ENCODE peak calls at places on chromosomes 13 and 19, in ten cellular contexts. One of them, this sample, is unnamed.

GRCh38 chr13:80337011-80337688 is 3.8 kb downstream of the SPRY2 start:
- DNase-seq in heart right ventricle: no peak
- DNase-seq in body of pancreas: no peak
- DNase-seq in breast epithelium: no peak
- DNase-seq in mesenchymal stem cell: no peak
- DNase-seq in ascending aorta: no peak
- DNase-seq in brain microvascular endothelial cell: no peak
- DNase-seq in transverse colon: peak; percentile 21
- DNase-seq in astrocyte: no peak
- DNase-seq in GM23248: peak; percentile 30
- DNase-seq in this sample: no peak

GRCh38 chr19:2603320-2603719 is 99.2 kb downstream of the GNG7 start:
- DNase-seq in heart right ventricle: peak; percentile 70
- DNase-seq in body of pancreas: no peak
- DNase-seq in breast epithelium: no peak
- DNase-seq in mesenchymal stem cell: no peak
- DNase-seq in ascending aorta: no peak
- DNase-seq in brain microvascular endothelial cell: peak; percentile 34
- DNase-seq in transverse colon: no peak
- DNase-seq in astrocyte: peak; percentile 79
- DNase-seq in GM23248: peak; percentile 75
- DNase-seq in this sample: peak; percentile 43

GRCh38 chr13:27280009-27280646 is 9.5 kb downstream of the RASL11A start:
- DNase-seq in heart right ventricle: no peak
- DNase-seq in body of pancreas: no peak
- DNase-seq in breast epithelium: no peak
- DNase-seq in mesenchymal stem cell: no peak
- DNase-seq in ascending aorta: no peak
- DNase-seq in brain microvascular endothelial cell: no peak
- DNase-seq in transverse colon: no peak
- DNase-seq in astrocyte: no peak
- DNase-seq in GM23248: no peak
- DNase-seq in this sample: no peak

GRCh38 chr19:53102701-53103140 is 501 bp downstream of the ZNF160 start:
- DNase-seq in heart right ventricle: peak; percentile 50
- DNase-seq in body of pancreas: peak; percentile 18
- DNase-seq in breast epithelium: no peak
- DNase-seq in mesenchymal stem cell: peak; percentile 55
- DNase-seq in ascending aorta: no peak
- DNase-seq in brain microvascular endothelial cell: peak; percentile 28
- DNase-seq in transverse colon: peak; percentile 19
- DNase-seq in astrocyte: peak; percentile 10
- DNase-seq in GM23248: peak; percentile 78
- DNase-seq in this sample: peak; percentile 66

GRCh38 chr19:43148233-43148632 is 38.1 kb downstream of the PSG5 start:
- DNase-seq in heart right ventricle: no peak
- DNase-seq in body of pancreas: no peak
- DNase-seq in breast epithelium: peak; percentile 25
- DNase-seq in mesenchymal stem cell: no peak
- DNase-seq in ascending aorta: no peak
- DNase-seq in brain microvascular endothelial cell: peak; percentile 61
- DNase-seq in transverse colon: no peak
- DNase-seq in astrocyte: peak; percentile 71
- DNase-seq in GM23248: peak; percentile 83
- DNase-seq in this sample: no peak

GRCh38 chr19:44002212-44002565 is 568 bp upstream of the ZNF230 start:
- DNase-seq in heart right ventricle: no peak
- DNase-seq in body of pancreas: no peak
- DNase-seq in breast epithelium: no peak
- DNase-seq in mesenchymal stem cell: no peak
- DNase-seq in ascending aorta: no peak
- DNase-seq in brain microvascular endothelial cell: no peak
- DNase-seq in transverse colon: no peak
- DNase-seq in astrocyte: peak; percentile 11
- DNase-seq in GM23248: peak; percentile 34
- DNase-seq in this sample: no peak

GRCh38 chr19:13055213-13056051 is 47.2 kb downstream of the LYL1 start:
- DNase-seq in heart right ventricle: peak; percentile 80
- DNase-seq in body of pancreas: peak; percentile 74
- DNase-seq in breast epithelium: peak; percentile 78
- DNase-seq in mesenchymal stem cell: peak; percentile 77
- DNase-seq in ascending aorta: peak; percentile 50
- DNase-seq in brain microvascular endothelial cell: peak; percentile 70
- DNase-seq in transverse colon: peak; percentile 54
- DNase-seq in astrocyte: peak; percentile 92
- DNase-seq in GM23248: peak; percentile 93
- DNase-seq in this sample: no peak

GRCh38 chr19:9205506-9206113 is 13.8 kb downstream of the OR7D4 start:
- DNase-seq in heart right ventricle: peak; percentile 67
- DNase-seq in body of pancreas: peak; percentile 72
- DNase-seq in breast epithelium: peak; percentile 54
- DNase-seq in mesenchymal stem cell: peak; percentile 49
- DNase-seq in ascending aorta: peak; percentile 16
- DNase-seq in brain microvascular endothelial cell: peak; percentile 55
- DNase-seq in transverse colon: peak; percentile 72
- DNase-seq in astrocyte: peak; percentile 21
- DNase-seq in GM23248: peak; percentile 75
- DNase-seq in this sample: peak; percentile 68

DNA sequence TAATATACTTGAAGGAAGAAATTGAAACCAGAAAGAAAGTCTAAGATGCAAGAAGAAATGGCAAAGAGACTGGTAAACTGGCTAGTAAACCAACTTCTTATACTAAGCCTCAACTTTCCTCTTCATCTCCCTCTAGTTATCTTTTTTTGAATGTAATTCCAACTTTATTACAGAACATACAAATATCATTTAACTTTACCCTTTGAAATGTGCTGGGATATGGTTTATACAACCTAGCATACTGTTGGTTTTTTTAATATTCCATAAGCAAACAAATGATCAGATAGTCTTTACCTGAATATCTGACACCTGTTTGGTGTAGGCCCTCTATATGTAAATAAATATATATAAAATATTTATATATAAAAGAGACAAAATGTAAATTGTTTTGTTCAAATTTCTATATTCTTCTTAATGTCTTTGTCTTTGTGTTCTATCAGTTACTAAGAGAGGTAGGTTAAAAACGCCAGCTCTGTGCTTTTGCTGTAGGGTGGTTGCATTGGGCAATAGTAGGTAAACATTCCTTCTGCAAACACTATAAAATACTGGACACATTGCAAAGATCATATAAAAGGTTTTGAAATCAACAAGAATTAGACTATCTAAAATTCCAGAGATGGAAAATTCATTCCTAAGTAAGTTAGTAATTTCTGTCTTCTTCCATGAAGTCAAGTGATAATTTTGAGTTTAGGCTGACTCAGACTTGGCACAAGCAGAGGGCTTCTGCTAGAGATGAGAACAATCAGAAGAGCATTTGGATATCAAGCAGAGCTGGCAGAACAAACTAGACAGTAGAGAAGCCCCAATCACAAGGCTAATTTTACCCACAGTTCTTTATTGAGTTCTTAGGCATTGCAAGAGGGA is 383.3 kb downstream of the RFC3 start:
- DNase-seq in heart right ventricle: no peak
- DNase-seq in body of pancreas: no peak
- DNase-seq in breast epithelium: no peak
- DNase-seq in mesenchymal stem cell: no peak
- DNase-seq in ascending aorta: no peak
- DNase-seq in brain microvascular endothelial cell: peak; percentile 53
- DNase-seq in transverse colon: no peak
- DNase-seq in astrocyte: peak; percentile 81
- DNase-seq in GM23248: peak; percentile 72
- DNase-seq in this sample: no peak
- H3K4me3 ChIP-seq in heart right ventricle: no peak overlapping the region
- H3K4me3 ChIP-seq in body of pancreas: no peak overlapping the region
- H3K4me3 ChIP-seq in breast epithelium: no peak overlapping the region
- H3K4me3 ChIP-seq in mesenchymal stem cell: no peak overlapping the region
- H3K4me3 ChIP-seq in ascending aorta: no peak overlapping the region
- H3K4me3 ChIP-seq in brain microvascular endothelial cell: no peak overlapping the region
- H3K4me3 ChIP-seq in transverse colon: no peak overlapping the region
- H3K4me3 ChIP-seq in astrocyte: no peak overlapping the region
- H3K4me3 ChIP-seq in GM23248: no peak overlapping the region
- H3K4me3 ChIP-seq in this sample: no peak overlapping the region

GRCh38 chr19:29811125-29812079 is at the start of gene CCNE1:
- DNase-seq in heart right ventricle: peak; percentile 97
- DNase-seq in body of pancreas: peak; percentile 94
- DNase-seq in breast epithelium: peak; percentile 83
- DNase-seq in mesenchymal stem cell: peak; percentile 85
- DNase-seq in ascending aorta: peak; percentile 55
- DNase-seq in brain microvascular endothelial cell: peak; percentile 74
- DNase-seq in transverse colon: peak; percentile 97
- DNase-seq in astrocyte: peak; percentile 46
- DNase-seq in GM23248: peak; percentile 92
- DNase-seq in this sample: peak; percentile 94

GRCh38 chr19:29812881-29813275 is 1.1 kb downstream of the CCNE1 start:
- DNase-seq in heart right ventricle: no peak
- DNase-seq in body of pancreas: no peak
- DNase-seq in breast epithelium: no peak
- DNase-seq in mesenchymal stem cell: no peak
- DNase-seq in ascending aorta: no peak
- DNase-seq in brain microvascular endothelial cell: no peak
- DNase-seq in transverse colon: no peak
- DNase-seq in astrocyte: no peak
- DNase-seq in GM23248: no peak
- DNase-seq in this sample: no peak

GRCh38 chr19:29813665-29814064 is 1.9 kb downstream of the CCNE1 start:
- DNase-seq in heart right ventricle: no peak
- DNase-seq in body of pancreas: no peak
- DNase-seq in breast epithelium: no peak
- DNase-seq in mesenchymal stem cell: no peak
- DNase-seq in ascending aorta: no peak
- DNase-seq in brain microvascular endothelial cell: no peak
- DNase-seq in transverse colon: no peak
- DNase-seq in astrocyte: no peak
- DNase-seq in GM23248: no peak
- DNase-seq in this sample: no peak

GRCh38 chr19:29810504-29810871 is 1.3 kb upstream of the CCNE1 start:
- DNase-seq in heart right ventricle: no peak
- DNase-seq in body of pancreas: peak; percentile 33
- DNase-seq in breast epithelium: no peak
- DNase-seq in mesenchymal stem cell: peak; percentile 20
- DNase-seq in ascending aorta: no peak
- DNase-seq in brain microvascular endothelial cell: peak; percentile 5
- DNase-seq in transverse colon: peak; percentile 14
- DNase-seq in astrocyte: no peak
- DNase-seq in GM23248: peak; percentile 51
- DNase-seq in this sample: peak; percentile 54

GRCh38 chr19:29812080-29812880 is 489 bp downstream of the CCNE1 start:
- DNase-seq in heart right ventricle: peak; percentile 43
- DNase-seq in body of pancreas: peak; percentile 21
- DNase-seq in breast epithelium: no peak
- DNase-seq in mesenchymal stem cell: no peak
- DNase-seq in ascending aorta: no peak
- DNase-seq in brain microvascular endothelial cell: no peak
- DNase-seq in transverse colon: peak; percentile 43
- DNase-seq in astrocyte: no peak
- DNase-seq in GM23248: peak; percentile 38
- DNase-seq in this sample: peak; percentile 23
- H3K4me3 ChIP-seq in heart right ventricle: peak overlapping the region; percentile 47
- H3K4me3 ChIP-seq in body of pancreas: no peak overlapping the region
- H3K4me3 ChIP-seq in breast epithelium: peak overlapping the region; percentile 85
- H3K4me3 ChIP-seq in mesenchymal stem cell: peak overlapping the region; percentile 62
- H3K4me3 ChIP-seq in ascending aorta: peak overlapping the region; percentile 79
- H3K4me3 ChIP-seq in brain microvascular endothelial cell: peak overlapping the region; percentile 48
- H3K4me3 ChIP-seq in transverse colon: peak overlapping the region; percentile 72
- H3K4me3 ChIP-seq in astrocyte: peak overlapping the region; percentile 29
- H3K4me3 ChIP-seq in GM23248: peak overlapping the region; percentile 71
- H3K4me3 ChIP-seq in this sample: peak overlapping the region; percentile 49

GRCh38 chr13:37889102-37889501 is 19.5 kb upstream of the TRPC4 start:
- DNase-seq in heart right ventricle: no peak
- DNase-seq in body of pancreas: no peak
- DNase-seq in breast epithelium: no peak
- DNase-seq in mesenchymal stem cell: peak; percentile 16
- DNase-seq in ascending aorta: no peak
- DNase-seq in brain microvascular endothelial cell: peak; percentile 34
- DNase-seq in transverse colon: no peak
- DNase-seq in astrocyte: no peak
- DNase-seq in GM23248: peak; percentile 35
- DNase-seq in this sample: no peak
- H3K4me3 ChIP-seq in heart right ventricle: no peak overlapping the region
- H3K4me3 ChIP-seq in body of pancreas: no peak overlapping the region
- H3K4me3 ChIP-seq in breast epithelium: no peak overlapping the region
- H3K4me3 ChIP-seq in mesenchymal stem cell: peak overlapping the region; percentile 48
- H3K4me3 ChIP-seq in ascending aorta: peak overlapping the region; percentile 10
- H3K4me3 ChIP-seq in brain microvascular endothelial cell: no peak overlapping the region
- H3K4me3 ChIP-seq in transverse colon: no peak overlapping the region
- H3K4me3 ChIP-seq in astrocyte: no peak overlapping the region
- H3K4me3 ChIP-seq in GM23248: peak overlapping the region; percentile 45
- H3K4me3 ChIP-seq in this sample: no peak overlapping the region

GRCh38 chr13:110230661-110231347 is 76.2 kb downstream of the COL4A1 start:
- DNase-seq in heart right ventricle: no peak
- DNase-seq in body of pancreas: no peak
- DNase-seq in breast epithelium: no peak
- DNase-seq in mesenchymal stem cell: no peak
- DNase-seq in ascending aorta: no peak
- DNase-seq in brain microvascular endothelial cell: no peak
- DNase-seq in transverse colon: no peak
- DNase-seq in astrocyte: no peak
- DNase-seq in GM23248: no peak
- DNase-seq in this sample: no peak

GRCh38 chr13:110232756-110233155 is 74.2 kb downstream of the COL4A1 start:
- DNase-seq in heart right ventricle: no peak
- DNase-seq in body of pancreas: no peak
- DNase-seq in breast epithelium: no peak
- DNase-seq in mesenchymal stem cell: no peak
- DNase-seq in ascending aorta: no peak
- DNase-seq in brain microvascular endothelial cell: no peak
- DNase-seq in transverse colon: no peak
- DNase-seq in astrocyte: no peak
- DNase-seq in GM23248: peak; percentile 77
- DNase-seq in this sample: no peak

GRCh38 chr13:110231348-110232047 is 75.5 kb downstream of the COL4A1 start:
- DNase-seq in heart right ventricle: no peak
- DNase-seq in body of pancreas: no peak
- DNase-seq in breast epithelium: no peak
- DNase-seq in mesenchymal stem cell: no peak
- DNase-seq in ascending aorta: no peak
- DNase-seq in brain microvascular endothelial cell: no peak
- DNase-seq in transverse colon: no peak
- DNase-seq in astrocyte: no peak
- DNase-seq in GM23248: no peak
- DNase-seq in this sample: no peak

GRCh38 chr13:110233181-110233641 is 73.7 kb downstream of the COL4A1 start:
- DNase-seq in heart right ventricle: peak; percentile 29
- DNase-seq in body of pancreas: no peak
- DNase-seq in breast epithelium: no peak
- DNase-seq in mesenchymal stem cell: peak; percentile 86
- DNase-seq in ascending aorta: no peak
- DNase-seq in brain microvascular endothelial cell: peak; percentile 87
- DNase-seq in transverse colon: no peak
- DNase-seq in astrocyte: peak; percentile 59
- DNase-seq in GM23248: peak; percentile 92
- DNase-seq in this sample: no peak

DNA sequence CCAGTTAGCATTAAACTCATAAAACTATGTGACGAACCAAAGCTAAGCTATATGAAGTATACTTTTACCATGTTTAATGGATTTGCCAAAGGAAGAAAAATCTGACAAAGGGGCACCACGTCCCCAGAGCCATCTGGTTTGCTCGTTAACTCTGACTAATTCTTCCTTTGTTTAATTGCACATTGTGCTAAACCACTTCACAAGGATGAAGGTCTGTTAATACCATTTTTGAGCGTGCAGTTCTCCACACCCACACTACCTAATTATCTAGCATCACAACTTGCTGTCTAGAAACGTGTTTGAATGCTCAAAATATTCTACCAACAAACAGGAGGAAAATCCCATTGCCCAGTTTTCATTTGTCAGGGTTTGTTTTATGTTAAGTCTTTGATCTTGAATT is 74.8 kb downstream of the COL4A1 start:
- DNase-seq in heart right ventricle: no peak
- DNase-seq in body of pancreas: no peak
- DNase-seq in breast epithelium: no peak
- DNase-seq in mesenchymal stem cell: no peak
- DNase-seq in ascending aorta: no peak
- DNase-seq in brain microvascular endothelial cell: no peak
- DNase-seq in transverse colon: no peak
- DNase-seq in astrocyte: no peak
- DNase-seq in GM23248: no peak
- DNase-seq in this sample: no peak
- H3K4me3 ChIP-seq in heart right ventricle: peak overlapping the region; percentile 12
- H3K4me3 ChIP-seq in body of pancreas: no peak overlapping the region
- H3K4me3 ChIP-seq in breast epithelium: no peak overlapping the region
- H3K4me3 ChIP-seq in mesenchymal stem cell: peak overlapping the region; percentile 79
- H3K4me3 ChIP-seq in ascending aorta: peak overlapping the region; percentile 39
- H3K4me3 ChIP-seq in brain microvascular endothelial cell: no peak overlapping the region
- H3K4me3 ChIP-seq in transverse colon: no peak overlapping the region
- H3K4me3 ChIP-seq in astrocyte: no peak overlapping the region
- H3K4me3 ChIP-seq in GM23248: no peak overlapping the region
- H3K4me3 ChIP-seq in this sample: no peak overlapping the region

This sample was measured in GM12865.